ENCODE peak calls at places on chromosomes 16 and 17, in six cellular contexts. K is amniotic stem cell, L is HT-29, W is T-helper 22 cell, O is GF-D8, N is activated B cell treated with CpG ODN at 0.5 μM for 24 hours. E is an unnamed sample.

GRCh38 chr16:85729452-85729851 is 21.4 kb downstream of the C16orf74 start:
- DNase-seq in K (no peak), L (no peak), W (no peak), O (no peak), N (no peak), E (no peak)

GRCh38 chr17:6981426-6981825 is 14.4 kb upstream of the ALOX12 start:
- DNase-seq in K (no peak), L (no peak), W (no peak), O (peak; percentile 8), N (no peak), E (no peak)

GRCh38 chr17:35982409-35983191 is 1.3 kb upstream of the CCL16 start:
- DNase-seq in K (no peak), L (no peak), W (no peak), O (no peak), N (no peak), E (no peak)

GRCh38 chr16:50261160-50261706 is 5.1 kb upstream of the ADCY7 start:
- DNase-seq in K (no peak), L (no peak), W (no peak), O (no peak), N (no peak), E (no peak)

GRCh38 chr17:36859701-36860100 is 77.6 kb upstream of the LHX1 start:
- DNase-seq in K (no peak), L (no peak), W (no peak), O (no peak), N (no peak), E (no peak)

GRCh38 chr17:75587718-75588545 is at the start of gene MYO15B:
- DNase-seq in K (no peak), L (no peak), W (no peak), O (peak; percentile 54), N (peak; percentile 73), E (peak; percentile 59)

GRCh38 chr16:88369447-88370008 is 13.2 kb upstream of the ZNF469 start:
- DNase-seq in K (no peak), L (no peak), W (no peak), O (no peak), N (no peak), E (no peak)

GRCh38 chr17:2089021-2089422 is 34.1 kb downstream of the HIC1 start:
- DNase-seq in K (peak; percentile 32), L (no peak), W (no peak), O (no peak), N (peak; percentile 41), E (no peak)

GRCh38 chr17:59361916-59362810 is 30.7 kb downstream of the YPEL2 start:
- DNase-seq in K (peak; percentile 66), L (no peak), W (peak; percentile 15), O (no peak), N (no peak), E (no peak)

GRCh38 chr16:3173892-3174617 is 13.9 kb upstream of the OR1F1 start:
- DNase-seq in K (no peak), L (peak; percentile 44), W (no peak), O (no peak), N (no peak), E (no peak)

GRCh38 chr17:56305017-56305416 is 151.7 kb downstream of the ANKFN1 start:
- DNase-seq in K (no peak), L (peak; percentile 10), W (no peak), O (no peak), N (no peak), E (no peak)

GRCh38 chr17:59093702-59094231 is 12.9 kb downstream of the TRIM37 start:
- DNase-seq in K (peak; percentile 73), L (peak; percentile 16), W (no peak), O (no peak), N (no peak), E (no peak)

GRCh38 chr16:1559446-1559975 is 26.0 kb downstream of the TMEM204 start:
- DNase-seq in K (no peak), L (no peak), W (no peak), O (no peak), N (no peak), E (no peak)

GRCh38 chr16:83393196-83393981 is 414.4 kb upstream of the HSBP1 start:
- DNase-seq in K (no peak), L (no peak), W (no peak), O (no peak), N (no peak), E (no peak)

GRCh38 chr17:49361129-49361901 is 735 bp downstream of the ZNF652 start:
- DNase-seq in K (no peak), L (peak; percentile 55), W (peak; percentile 89), O (peak; percentile 80), N (peak; percentile 71), E (peak; percentile 56)